ENCODE peak calls at places on chromosomes 7 and 10, in eight cellular contexts. Y is Panc1, C is brain microvascular endothelial cell, M is RWPE1, B is IMR-90, S is prostate gland, Q is H9, O is cardiac muscle cell. V is an unnamed sample.

GRCh38 chr10:42981358-42982236 is 95.3 kb upstream of the RET start:
- DNase-seq in C (no peak), S (no peak), O (no peak), Q (peak; percentile 22), Y (no peak), B (no peak), M (no peak), V (peak; percentile 43)

GRCh38 chr10:73935895-73936294 is 25.0 kb downstream of the PLAU start:
- DNase-seq in M (no peak), Y (no peak), C (no peak), O (no peak), S (peak; percentile 68), B (no peak), Q (no peak), V (no peak)

GRCh38 chr10:7146189-7146588 is 264.6 kb downstream of the SFMBT2 start:
- DNase-seq in O (no peak), C (no peak), Q (no peak), M (no peak), B (no peak), S (no peak), Y (no peak), V (no peak)

GRCh38 chr7:12296051-12296570 is 85.0 kb downstream of the TMEM106B start:
- DNase-seq in Q (no peak), S (no peak), M (no peak), O (no peak), C (no peak), B (no peak), Y (no peak), V (no peak)

GRCh38 chr10:28479366-28479765 is 53.6 kb upstream of the WAC start:
- DNase-seq in M (no peak), S (no peak), Y (no peak), Q (no peak), B (no peak), O (peak; percentile 28), C (no peak), V (no peak)

GRCh38 chr7:81155654-81156373 is 237.0 kb upstream of the SEMA3C start:
- DNase-seq in C (no peak), S (no peak), Q (no peak), B (no peak), O (no peak), Y (no peak), M (no peak), V (no peak)

GRCh38 chr7:2032876-2033407 is 199.8 kb downstream of the MAD1L1 start:
- DNase-seq in M (peak; percentile 55), Y (no peak), B (no peak), Q (no peak), C (no peak), S (no peak), O (no peak), V (peak; percentile 23)

GRCh38 chr10:3471497-3471896 is 298.9 kb upstream of the PITRM1 start:
- DNase-seq in S (no peak), M (no peak), B (no peak), Y (no peak), Q (no peak), C (no peak), O (no peak), V (no peak)

GRCh38 chr7:5634107-5634950 is 147.1 kb downstream of the RNF216 start:
- DNase-seq in M (no peak), C (peak; percentile 43), Q (peak; percentile 87), B (peak; percentile 94), S (no peak), O (peak; percentile 40), Y (no peak), V (no peak)

GRCh38 chr7:148994576-148994975 is 33.7 kb downstream of the PDIA4 start:
- DNase-seq in M (no peak), C (no peak), B (no peak), Y (no peak), S (no peak), O (no peak), Q (no peak), V (no peak)

GRCh38 chr10:126551197-126551596 is 119.3 kb downstream of the C10orf90 start:
- DNase-seq in S (no peak), C (no peak), B (no peak), Q (no peak), O (no peak), Y (no peak), M (no peak), V (no peak)

GRCh38 chr7:33958126-33958525 is 52.8 kb downstream of the BMPER start:
- DNase-seq in M (no peak), O (no peak), C (no peak), Q (no peak), Y (no peak), S (no peak), B (no peak), V (no peak)

GRCh38 chr10:52688906-52689305 is 83.7 kb downstream of the MBL2 start:
- DNase-seq in M (no peak), B (no peak), Q (no peak), O (no peak), S (no peak), C (no peak), Y (no peak), V (no peak)

GRCh38 chr7:6271694-6272371 is 591 bp downstream of the CYTH3 start:
- DNase-seq in C (no peak), S (no peak), O (peak; percentile 35), M (peak; percentile 35), Y (no peak), Q (no peak), B (no peak), V (peak; percentile 51)

GRCh38 chr7:155692317-155692716 is 47.9 kb downstream of the RBM33 start:
- DNase-seq in Y (no peak), B (no peak), Q (no peak), C (no peak), O (no peak), S (no peak), M (no peak), V (no peak)

GRCh38 chr10:96637709-96638108 is 50.9 kb upstream of the TM9SF3 start:
- DNase-seq in M (no peak), Y (no peak), S (no peak), Q (no peak), B (no peak), O (no peak), C (no peak), V (no peak)

GRCh38 chr10:77179015-77179695 is 458.5 kb downstream of the KCNMA1 start:
- DNase-seq in M (peak; percentile 74), C (peak; percentile 81), Q (peak; percentile 40), B (peak; percentile 94), S (peak; percentile 51), O (no peak), Y (no peak), V (no peak)

GRCh38 chr10:89670926-89671325 is 25.9 kb upstream of the PANK1 start:
- DNase-seq in Q (no peak), M (no peak), S (no peak), C (no peak), Y (no peak), B (peak; percentile 4), O (no peak), V (no peak)

GRCh38 chr10:116961305-116962251 is 43.4 kb downstream of the SHTN1 start:
- DNase-seq in Y (no peak), S (no peak), B (no peak), M (no peak), Q (no peak), C (no peak), O (no peak), V (no peak)

GRCh38 chr7:47556511-47557180 is 25.3 kb downstream of the TNS3 start:
- DNase-seq in Q (no peak), M (no peak), O (no peak), B (no peak), S (no peak), Y (no peak), C (peak; percentile 40), V (no peak)
- H3K27ac ChIP-seq in Q (no peak overlapping the region), M (peak overlapping the region; percentile 96), O (no peak overlapping the region), B (no peak overlapping the region), S (no peak overlapping the region), Y (peak overlapping the region; percentile 99), C (peak overlapping the region; percentile 35), V (no peak overlapping the region)

GRCh38 chr10:62582804-62583208 is 208.6 kb downstream of the ZNF365 start:
- DNase-seq in M (peak; percentile 20), Q (no peak), B (peak; percentile 98), S (no peak), C (peak; percentile 97), O (no peak), Y (no peak), V (peak; percentile 48)

GRCh38 chr10:62584216-62584615 is 210.0 kb downstream of the ZNF365 start:
- DNase-seq in M (no peak), O (no peak), S (no peak), Y (no peak), Q (no peak), B (peak; percentile 98), C (peak; percentile 98), V (no peak)

GRCh38 chr10:62581351-62581750 is 207.2 kb downstream of the ZNF365 start:
- DNase-seq in Q (no peak), M (no peak), O (no peak), B (no peak), C (no peak), S (no peak), Y (no peak), V (no peak)

GRCh38 chr10:62580396-62580795 is 206.2 kb downstream of the ZNF365 start:
- DNase-seq in O (no peak), Q (no peak), C (peak; percentile 45), S (no peak), Y (no peak), B (peak; percentile 41), M (no peak), V (no peak)

DNA sequence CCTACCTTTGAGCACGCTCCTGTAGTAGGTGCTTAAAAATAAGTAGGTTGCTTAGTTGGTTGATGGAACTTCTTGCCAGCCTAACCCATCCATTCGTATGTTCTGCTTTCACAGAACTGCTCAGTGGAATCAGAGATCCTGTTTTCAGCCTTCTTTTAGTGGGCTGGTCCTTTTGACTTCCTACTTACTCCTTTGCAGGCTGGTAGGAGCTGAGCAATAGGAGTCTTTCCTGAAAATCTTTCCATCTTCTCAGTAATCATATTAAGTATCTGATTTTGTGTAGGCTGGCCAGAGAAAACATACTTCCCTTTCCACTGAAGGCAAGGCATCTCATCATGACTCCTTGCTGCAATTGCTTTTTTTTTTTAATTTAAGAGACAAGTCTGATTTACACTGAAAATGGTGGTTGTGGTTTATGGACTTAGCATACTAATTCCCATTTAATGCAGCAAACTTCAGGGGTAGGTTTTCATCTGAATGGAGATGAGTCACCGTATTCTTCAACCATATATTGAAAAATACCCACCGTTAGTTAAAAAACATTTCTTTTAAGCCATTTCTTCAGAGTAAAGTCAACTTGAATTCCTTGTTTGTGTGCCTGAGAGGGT is 208.0 kb downstream of the ZNF365 start:
- DNase-seq in Y (no peak), Q (no peak), S (no peak), C (no peak), O (no peak), B (peak; percentile 78), M (no peak), V (no peak)
- H3K27ac ChIP-seq in Y (no peak overlapping the region), Q (no peak overlapping the region), S (no peak overlapping the region), C (peak overlapping the region; percentile 98), O (no peak overlapping the region), B (peak overlapping the region; percentile 69), M (peak overlapping the region; percentile 68), V (peak overlapping the region; percentile 46)

GRCh38 chr10:78780551-78780961 is 288.2 kb upstream of the ZMIZ1 start:
- DNase-seq in Y (no peak), O (no peak), M (no peak), S (no peak), B (no peak), C (no peak), Q (no peak), V (no peak)
- H3K27ac ChIP-seq in Y (no peak overlapping the region), O (no peak overlapping the region), M (no peak overlapping the region), S (no peak overlapping the region), B (no peak overlapping the region), C (no peak overlapping the region), Q (no peak overlapping the region), V (no peak overlapping the region)

GRCh38 chr7:27123477-27124053 is 7.0 kb downstream of the HOXA4 start:
- DNase-seq in C (no peak), O (no peak), Q (no peak), B (no peak), M (no peak), Y (no peak), S (no peak), V (no peak)
- H3K27ac ChIP-seq in C (no peak overlapping the region), O (no peak overlapping the region), Q (no peak overlapping the region), B (peak overlapping the region; percentile 99), M (no peak overlapping the region), Y (peak overlapping the region; percentile 99), S (no peak overlapping the region), V (peak overlapping the region; percentile 92)